ENCODE peak calls at places on chromosome 21, in four cellular contexts. One of them, this sample, is unnamed.

GRCh38 chr21:35509004-35509704 is 460.1 kb upstream of the RUNX1 start:
- DNase-seq in suprapubic skin: no peak
- DNase-seq in colonic mucosa: no peak
- DNase-seq in kidney epithelial cell: no peak
- DNase-seq in this sample: no peak

GRCh38 chr21:45740088-45740440 is 96.5 kb downstream of the PCBP3 start:
- DNase-seq in colonic mucosa: no peak
- DNase-seq in suprapubic skin: no peak
- DNase-seq in kidney epithelial cell: no peak
- DNase-seq in this sample: no peak

GRCh38 chr21:46220275-46220810 is 8.2 kb downstream of the LSS start:
- DNase-seq in kidney epithelial cell: no peak
- DNase-seq in colonic mucosa: no peak
- DNase-seq in suprapubic skin: peak; percentile 54
- DNase-seq in this sample: no peak

GRCh38 chr21:44750675-44751025 is 39.3 kb upstream of the TSPEAR start:
- DNase-seq in colonic mucosa: no peak
- DNase-seq in suprapubic skin: no peak
- DNase-seq in kidney epithelial cell: no peak
- DNase-seq in this sample: no peak

GRCh38 chr21:14843991-14844390 is 220.8 kb downstream of the NRIP1 start:
- DNase-seq in suprapubic skin: no peak
- DNase-seq in colonic mucosa: no peak
- DNase-seq in kidney epithelial cell: no peak
- DNase-seq in this sample: no peak

GRCh38 chr21:19256934-19257660 is 853.5 kb upstream of the TMPRSS15 start:
- DNase-seq in colonic mucosa: no peak
- DNase-seq in kidney epithelial cell: no peak
- DNase-seq in suprapubic skin: no peak
- DNase-seq in this sample: no peak

GRCh38 chr21:37032877-37033471 is 26.5 kb downstream of the RIPPLY3 start:
- DNase-seq in kidney epithelial cell: peak; percentile 28
- DNase-seq in colonic mucosa: no peak
- DNase-seq in suprapubic skin: no peak
- DNase-seq in this sample: peak; percentile 59

GRCh38 chr21:14119038-14119437 is 91.7 kb downstream of the LIPI start:
- DNase-seq in suprapubic skin: no peak
- DNase-seq in colonic mucosa: no peak
- DNase-seq in kidney epithelial cell: no peak
- DNase-seq in this sample: no peak

GRCh38 chr21:36429672-36430546 is 44.7 kb downstream of the CHAF1B start:
- DNase-seq in colonic mucosa: peak; percentile 32
- DNase-seq in kidney epithelial cell: peak; percentile 99
- DNase-seq in suprapubic skin: no peak
- DNase-seq in this sample: peak; percentile 99

GRCh38 chr21:20639026-20639425 is 359.2 kb upstream of the NCAM2 start:
- DNase-seq in suprapubic skin: no peak
- DNase-seq in colonic mucosa: no peak
- DNase-seq in kidney epithelial cell: no peak
- DNase-seq in this sample: peak; percentile 11

GRCh38 chr21:15170614-15171013 is 105.8 kb upstream of the NRIP1 start:
- DNase-seq in suprapubic skin: no peak
- DNase-seq in kidney epithelial cell: no peak
- DNase-seq in colonic mucosa: no peak
- DNase-seq in this sample: no peak

GRCh38 chr21:46409641-46410406 is 48.9 kb upstream of the DIP2A start:
- DNase-seq in suprapubic skin: no peak
- DNase-seq in colonic mucosa: no peak
- DNase-seq in kidney epithelial cell: no peak
- DNase-seq in this sample: no peak

GRCh38 chr21:31370893-31371652 is 27.0 kb upstream of the TIAM1 start:
- DNase-seq in suprapubic skin: no peak
- DNase-seq in colonic mucosa: no peak
- DNase-seq in kidney epithelial cell: no peak
- DNase-seq in this sample: peak; percentile 49

GRCh38 chr21:45740491-45741357 is 97.2 kb downstream of the PCBP3 start:
- DNase-seq in kidney epithelial cell: no peak
- DNase-seq in suprapubic skin: no peak
- DNase-seq in colonic mucosa: no peak
- DNase-seq in this sample: no peak

GRCh38 chr21:44521928-44522752 is 17.9 kb downstream of the KRTAP10-1 start:
- DNase-seq in suprapubic skin: peak; percentile 78
- DNase-seq in kidney epithelial cell: no peak
- DNase-seq in colonic mucosa: no peak
- DNase-seq in this sample: no peak

GRCh38 chr21:45891388-45892155 is 90.0 kb upstream of the COL6A1 start:
- DNase-seq in colonic mucosa: no peak
- DNase-seq in suprapubic skin: no peak
- DNase-seq in kidney epithelial cell: no peak
- DNase-seq in this sample: no peak

GRCh38 chr21:30676737-30677136 is 34.1 kb downstream of the KRTAP20-3 start:
- DNase-seq in colonic mucosa: no peak
- DNase-seq in suprapubic skin: no peak
- DNase-seq in kidney epithelial cell: no peak
- DNase-seq in this sample: no peak

GRCh38 chr21:17699524-17700189 is 87.0 kb upstream of the BTG3 start:
- DNase-seq in kidney epithelial cell: no peak
- DNase-seq in colonic mucosa: no peak
- DNase-seq in suprapubic skin: no peak
- DNase-seq in this sample: no peak

GRCh38 chr21:46142581-46143473 is 12.6 kb downstream of the FTCD start:
- DNase-seq in suprapubic skin: no peak
- DNase-seq in kidney epithelial cell: no peak
- DNase-seq in colonic mucosa: no peak
- DNase-seq in this sample: no peak

GRCh38 chr21:17491716-17492414 is 21.0 kb upstream of the CXADR start:
- DNase-seq in suprapubic skin: no peak
- DNase-seq in colonic mucosa: no peak
- DNase-seq in kidney epithelial cell: peak; percentile 99
- DNase-seq in this sample: peak; percentile 96

GRCh38 chr21:46492851-46493250 is 34.2 kb downstream of the DIP2A start:
- DNase-seq in colonic mucosa: no peak
- DNase-seq in kidney epithelial cell: no peak
- DNase-seq in suprapubic skin: no peak
- DNase-seq in this sample: no peak

GRCh38 chr21:31011412-31011811 is 26.9 kb downstream of the KRTAP19-8 start:
- DNase-seq in suprapubic skin: no peak
- DNase-seq in kidney epithelial cell: no peak
- DNase-seq in colonic mucosa: no peak
- DNase-seq in this sample: no peak

GRCh38 chr21:36120304-36120902 is 14.5 kb upstream of the CBR3 start:
- DNase-seq in suprapubic skin: no peak
- DNase-seq in colonic mucosa: peak; percentile 27
- DNase-seq in kidney epithelial cell: no peak
- DNase-seq in this sample: peak; percentile 72

GRCh38 chr21:43361127-43361492 is 65.8 kb downstream of the SIK1 start:
- DNase-seq in suprapubic skin: no peak
- DNase-seq in colonic mucosa: no peak
- DNase-seq in kidney epithelial cell: no peak
- DNase-seq in this sample: peak; percentile 74

GRCh38 chr21:43893536-43894205 is 28.6 kb downstream of the AGPAT3 start:
- DNase-seq in colonic mucosa: no peak
- DNase-seq in suprapubic skin: peak; percentile 61
- DNase-seq in kidney epithelial cell: no peak
- DNase-seq in this sample: peak; percentile 29

GRCh38 chr21:44919913-44920693 is 596 bp downstream of the ITGB2 start:
- DNase-seq in suprapubic skin: no peak
- DNase-seq in colonic mucosa: no peak
- DNase-seq in kidney epithelial cell: no peak
- DNase-seq in this sample: no peak

GRCh38 chr21:34933609-34934345 is 115.3 kb downstream of the RUNX1 start:
- DNase-seq in suprapubic skin: no peak
- DNase-seq in kidney epithelial cell: no peak
- DNase-seq in colonic mucosa: no peak
- DNase-seq in this sample: no peak

GRCh38 chr21:34968414-34969333 is 80.4 kb downstream of the RUNX1 start:
- DNase-seq in colonic mucosa: no peak
- DNase-seq in kidney epithelial cell: no peak
- DNase-seq in suprapubic skin: no peak
- DNase-seq in this sample: no peak

GRCh38 chr21:45304161-45304830 is 16.6 kb upstream of the POFUT2 start:
- DNase-seq in suprapubic skin: no peak
- DNase-seq in colonic mucosa: no peak
- DNase-seq in kidney epithelial cell: no peak
- DNase-seq in this sample: no peak

GRCh38 chr21:28769683-28770082 is 223.0 kb downstream of the LTN1 start:
- DNase-seq in colonic mucosa: no peak
- DNase-seq in kidney epithelial cell: no peak
- DNase-seq in suprapubic skin: no peak
- DNase-seq in this sample: no peak

GRCh38 chr21:28763809-28764418 is 228.8 kb downstream of the LTN1 start:
- DNase-seq in colonic mucosa: no peak
- DNase-seq in kidney epithelial cell: no peak
- DNase-seq in suprapubic skin: no peak
- DNase-seq in this sample: no peak

GRCh38 chr21:28768753-28769152 is 223.9 kb downstream of the LTN1 start:
- DNase-seq in kidney epithelial cell: no peak
- DNase-seq in suprapubic skin: no peak
- DNase-seq in colonic mucosa: no peak
- DNase-seq in this sample: no peak

GRCh38 chr21:28770867-28771661 is 221.6 kb downstream of the LTN1 start:
- DNase-seq in suprapubic skin: no peak
- DNase-seq in colonic mucosa: no peak
- DNase-seq in kidney epithelial cell: no peak
- DNase-seq in this sample: peak; percentile 93

GRCh38 chr21:28767523-28767922 is 225.2 kb downstream of the LTN1 start:
- DNase-seq in suprapubic skin: no peak
- DNase-seq in kidney epithelial cell: no peak
- DNase-seq in colonic mucosa: no peak
- DNase-seq in this sample: no peak
- TF ChIP-seq CTCF in suprapubic skin: no peak
- TF ChIP-seq CTCF in kidney epithelial cell: no peak
- TF ChIP-seq CTCF in colonic mucosa: no peak
- TF ChIP-seq CTCF in this sample: no peak

DNA sequence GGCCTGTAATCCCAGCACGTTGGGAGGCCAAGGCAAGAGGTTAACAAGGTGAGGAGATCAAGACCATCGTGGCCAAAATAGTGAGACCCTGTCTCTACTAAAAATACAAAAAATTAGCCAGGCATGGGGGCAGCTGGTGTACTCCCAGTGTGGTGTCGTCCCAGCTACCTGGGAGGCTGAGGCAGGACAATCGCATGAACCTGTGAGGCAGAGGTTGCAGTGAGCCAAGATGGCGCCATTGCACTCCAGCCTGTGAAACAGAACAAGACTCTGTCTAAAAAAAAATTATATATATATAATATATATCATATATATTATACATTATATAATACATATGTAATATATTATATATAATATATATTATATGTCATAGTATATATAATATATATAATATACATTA is 249.2 kb upstream of the TPTE start:
- DNase-seq in colonic mucosa: no peak
- DNase-seq in suprapubic skin: peak; percentile 40
- DNase-seq in kidney epithelial cell: no peak
- DNase-seq in this sample: no peak
- H3K4me3 ChIP-seq in colonic mucosa: no peak overlapping the region
- H3K4me3 ChIP-seq in suprapubic skin: no peak overlapping the region
- H3K4me3 ChIP-seq in kidney epithelial cell: no peak overlapping the region
- H3K4me3 ChIP-seq in this sample: no peak overlapping the region

DNA sequence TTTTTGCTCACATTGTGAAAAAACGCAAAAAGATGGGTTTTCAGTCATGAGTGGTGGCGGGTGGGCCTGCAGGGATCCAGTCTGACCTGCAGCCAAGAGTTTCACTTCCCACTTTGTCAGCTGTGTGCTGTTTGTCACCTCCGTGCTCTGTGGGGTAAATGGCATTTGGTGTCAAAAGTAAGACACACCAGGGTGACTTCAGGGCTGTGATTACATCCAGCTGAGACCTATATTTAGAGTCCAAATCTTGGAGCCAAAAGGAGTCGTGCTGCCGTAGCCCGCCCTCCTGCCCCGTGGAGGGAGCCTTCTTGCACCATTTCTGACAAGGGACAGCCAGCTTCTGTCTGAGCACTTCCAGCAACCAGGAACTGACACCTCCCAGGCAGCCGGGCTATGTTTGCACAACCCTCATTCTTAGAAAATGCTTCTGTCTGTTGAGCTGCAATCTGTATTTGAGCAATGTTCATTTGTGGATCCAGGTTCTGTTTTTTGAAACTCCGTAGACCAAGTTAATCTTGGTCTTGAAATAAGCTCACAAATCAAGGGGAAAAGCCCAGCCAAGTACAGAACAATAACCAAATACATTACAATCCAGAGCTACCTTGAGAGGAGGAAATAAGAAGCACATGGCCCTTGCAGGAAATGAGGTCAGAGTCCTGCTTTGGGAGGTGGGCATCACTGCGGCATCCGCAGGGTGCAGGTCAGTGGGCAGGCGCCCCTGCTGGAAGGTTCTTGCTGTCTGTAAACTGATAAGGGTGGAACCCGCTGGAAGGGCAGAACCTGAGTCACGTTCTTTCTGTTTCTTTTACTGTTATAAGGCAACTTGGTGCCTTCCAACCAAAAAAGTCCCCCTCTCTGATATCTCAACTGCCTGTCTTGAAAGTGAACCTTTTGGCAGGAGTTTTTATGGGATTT is 14.4 kb downstream of the ABCG1 start:
- DNase-seq in suprapubic skin: peak; percentile 92
- DNase-seq in kidney epithelial cell: no peak
- DNase-seq in colonic mucosa: peak; percentile 76
- DNase-seq in this sample: peak; percentile 79
- TF ChIP-seq CTCF in suprapubic skin: peak; percentile 26
- TF ChIP-seq CTCF in kidney epithelial cell: peak; percentile 38
- TF ChIP-seq CTCF in colonic mucosa: peak; percentile 30
- TF ChIP-seq CTCF in this sample: peak; percentile 24

GRCh38 chr21:16195476-16195875 is 465.7 kb downstream of the USP25 start:
- DNase-seq in suprapubic skin: no peak
- DNase-seq in kidney epithelial cell: no peak
- DNase-seq in colonic mucosa: no peak
- DNase-seq in this sample: peak; percentile 77

GRCh38 chr21:16196521-16197208 is 466.9 kb downstream of the USP25 start:
- DNase-seq in colonic mucosa: no peak
- DNase-seq in kidney epithelial cell: no peak
- DNase-seq in suprapubic skin: no peak
- DNase-seq in this sample: peak; percentile 39

GRCh38 chr21:16193758-16194606 is 464.2 kb downstream of the USP25 start:
- DNase-seq in colonic mucosa: peak; percentile 28
- DNase-seq in suprapubic skin: peak; percentile 82
- DNase-seq in kidney epithelial cell: peak; percentile 25
- DNase-seq in this sample: peak; percentile 80

GRCh38 chr21:16195896-16196443 is 466.2 kb downstream of the USP25 start:
- DNase-seq in colonic mucosa: no peak
- DNase-seq in kidney epithelial cell: no peak
- DNase-seq in suprapubic skin: no peak
- DNase-seq in this sample: no peak

GRCh38 chr21:16194851-16195251 is 465.1 kb downstream of the USP25 start:
- DNase-seq in colonic mucosa: no peak
- DNase-seq in kidney epithelial cell: no peak
- DNase-seq in suprapubic skin: no peak
- DNase-seq in this sample: peak; percentile 20
- H3K4me3 ChIP-seq in colonic mucosa: no peak overlapping the region
- H3K4me3 ChIP-seq in kidney epithelial cell: peak overlapping the region; percentile 13
- H3K4me3 ChIP-seq in suprapubic skin: peak overlapping the region; percentile 41
- H3K4me3 ChIP-seq in this sample: peak overlapping the region; percentile 40

This sample was measured in fibroblast of villous mesenchyme.